ENCODE peak calls at places on chromosomes 7 and 10, in five cellular contexts. B is kidney, H is C1 segment of cervical spinal cord, Q is sciatic nerve, I is iPS DF 19.7. L is an unnamed sample.

GRCh38 chr10:33136271-33136670 is 178.2 kb upstream of the ITGB1 start:
- DNase-seq in Q (no peak), B (no peak), I (no peak), H (no peak), L (no peak)

GRCh38 chr10:63765126-63765525 is 243.9 kb downstream of the REEP3 start:
- DNase-seq in Q (no peak), I (no peak), B (no peak), H (no peak), L (no peak)

GRCh38 chr10:126749030-126749655 is 78.7 kb upstream of the C10orf90 start:
- DNase-seq in I (peak; percentile 48), H (peak; percentile 25), Q (peak; percentile 66), B (peak; percentile 78), L (peak; percentile 85)

GRCh38 chr10:34705563-34705962 is 109.5 kb downstream of the PARD3 start:
- DNase-seq in B (no peak), I (no peak), H (no peak), Q (no peak), L (no peak)

GRCh38 chr7:43658718-43659548 is 70.4 kb downstream of the COA1 start:
- DNase-seq in I (no peak), B (no peak), Q (no peak), H (no peak), L (no peak)

GRCh38 chr7:69843653-69844052 is 245.4 kb downstream of the AUTS2 start:
- DNase-seq in H (no peak), Q (no peak), I (no peak), B (no peak), L (no peak)

GRCh38 chr7:17598846-17599245 is 300.4 kb downstream of the AHR start:
- DNase-seq in I (no peak), Q (no peak), B (no peak), H (no peak), L (no peak)

GRCh38 chr7:66921918-66922486 is 977 bp downstream of the TMEM248 start:
- DNase-seq in H (no peak), Q (no peak), I (no peak), B (no peak), L (no peak)

GRCh38 chr10:32937824-32938482 is 20.1 kb downstream of the ITGB1 start:
- DNase-seq in B (no peak), Q (no peak), I (no peak), H (no peak), L (no peak)

GRCh38 chr7:33964417-33965115 is 59.2 kb downstream of the BMPER start:
- DNase-seq in H (no peak), B (no peak), I (no peak), Q (no peak), L (no peak)

GRCh38 chr7:132475037-132475668 is 101.1 kb downstream of the PLXNA4 start:
- DNase-seq in B (no peak), H (no peak), Q (no peak), I (no peak), L (no peak)

GRCh38 chr7:68313806-68314205 is 1284.5 kb upstream of the AUTS2 start:
- DNase-seq in Q (no peak), B (no peak), H (no peak), I (no peak), L (no peak)

GRCh38 chr7:88396295-88396947 is 89.7 kb upstream of the STEAP4 start:
- DNase-seq in B (no peak), Q (no peak), H (no peak), I (no peak), L (no peak)

GRCh38 chr7:20260219-20260618 is 43.0 kb upstream of the MACC1 start:
- DNase-seq in I (no peak), H (no peak), Q (no peak), B (no peak), L (no peak)

GRCh38 chr10:89644691-89644966 is 413 bp downstream of the PANK1 start:
- DNase-seq in Q (no peak), I (no peak), H (peak; percentile 68), B (peak; percentile 80), L (peak; percentile 82)

L was measured in posterior vena cava.